ENCODE peak calls at places on chromosomes 1 and 21, in ten cellular contexts. C is colonic mucosa; O is effector memory CD4-positive, alpha-beta T cell; V is suprapubic skin; W is fibroblast of lung; J is uterus; T is astrocyte; B is CD8-positive, alpha-beta T cell; U is GM23248; N is Peyer's patch. X is an unnamed sample.

GRCh38 chr1:62269439-62269838 is 49.8 kb downstream of the KANK4 start:
- DNase-seq in C (no peak), O (no peak), V (no peak), W (no peak), J (no peak), T (no peak), B (no peak), U (no peak), N (no peak), X (no peak)

GRCh38 chr1:150609726-150610125 is 19.7 kb downstream of the ENSA start:
- DNase-seq in C (no peak), O (no peak), V (no peak), W (peak; percentile 29), J (no peak), T (peak; percentile 20), B (no peak), U (peak; percentile 23), N (no peak), X (no peak)

GRCh38 chr1:233672732-233673131 is 58.8 kb downstream of the KCNK1 start:
- DNase-seq in C (no peak), O (no peak), V (no peak), W (no peak), J (no peak), T (no peak), B (no peak), U (no peak), N (no peak), X (no peak)

GRCh38 chr1:21743476-21743875 is 39.5 kb downstream of the USP48 start:
- DNase-seq in C (no peak), O (no peak), V (no peak), W (no peak), J (no peak), T (no peak), B (no peak), U (no peak), N (no peak), X (no peak)

GRCh38 chr1:43708006-43708412 is 673 bp downstream of the ST3GAL3 start:
- DNase-seq in C (no peak), O (no peak), V (no peak), W (no peak), J (no peak), T (peak; percentile 42), B (no peak), U (peak; percentile 83), N (no peak), X (no peak)

GRCh38 chr1:211352985-211353515 is 26.4 kb downstream of the TRAF5 start:
- DNase-seq in C (peak; percentile 78), O (peak; percentile 48), V (no peak), W (no peak), J (peak; percentile 26), T (no peak), B (peak; percentile 67), U (peak; percentile 29), N (peak; percentile 83), X (peak; percentile 80)

GRCh38 chr1:207822602-207823451 is 71.0 kb downstream of the CD46 start:
- DNase-seq in C (peak; percentile 93), O (peak; percentile 54), V (peak; percentile 93), W (no peak), J (peak; percentile 94), T (no peak), B (peak; percentile 83), U (peak; percentile 53), N (peak; percentile 90), X (peak; percentile 95)

GRCh38 chr1:108011295-108011694 is 46.3 kb upstream of the VAV3 start:
- DNase-seq in C (no peak), O (no peak), V (no peak), W (no peak), J (no peak), T (no peak), B (no peak), U (no peak), N (no peak), X (no peak)

GRCh38 chr1:227540170-227541098 is 22.9 kb upstream of the ZNF678 start:
- DNase-seq in C (no peak), O (no peak), V (no peak), W (no peak), J (no peak), T (no peak), B (peak; percentile 21), U (no peak), N (no peak), X (no peak)

GRCh38 chr21:43931454-43931853 is 66.4 kb downstream of the AGPAT3 start:
- DNase-seq in C (no peak), O (no peak), V (no peak), W (no peak), J (no peak), T (no peak), B (no peak), U (no peak), N (no peak), X (no peak)

GRCh38 chr1:191508239-191508638 is 650.0 kb upstream of the RGS18 start:
- DNase-seq in C (no peak), O (no peak), V (no peak), W (no peak), J (no peak), T (no peak), B (no peak), U (no peak), N (no peak), X (no peak)

GRCh38 chr1:226360106-226360746 is 47.7 kb downstream of the PARP1 start:
- DNase-seq in C (no peak), O (no peak), V (no peak), W (no peak), J (no peak), T (no peak), B (no peak), U (no peak), N (no peak), X (no peak)

DNA sequence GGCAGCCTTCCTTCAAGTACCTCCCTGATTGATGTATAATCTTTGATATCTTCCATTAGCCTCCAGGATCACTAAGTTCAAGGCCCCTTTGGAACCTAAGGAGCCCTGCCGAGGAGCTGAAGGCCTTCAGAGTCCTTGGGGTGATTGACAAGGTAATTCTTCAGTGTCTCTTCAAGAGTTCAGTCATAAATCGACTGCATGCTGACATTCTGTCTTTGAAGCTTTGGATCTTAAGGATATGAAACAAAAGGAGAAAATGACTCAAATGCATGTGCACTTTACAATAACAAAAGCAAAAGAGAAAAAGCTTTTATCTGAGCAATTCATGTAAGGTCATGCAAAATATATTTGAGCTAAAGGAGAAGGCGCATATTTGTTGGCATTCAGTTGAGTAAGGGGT is 125.3 kb downstream of the RPS6KC1 start:
- DNase-seq in C (no peak), O (no peak), V (no peak), W (no peak), J (no peak), T (no peak), B (no peak), U (no peak), N (no peak), X (no peak)
- H3K4me3 ChIP-seq in C (no peak overlapping the region), O (no peak overlapping the region), V (no peak overlapping the region), W (no peak overlapping the region), J (no peak overlapping the region), T (no peak overlapping the region), B (no peak overlapping the region), U (no peak overlapping the region), N (no peak overlapping the region), X (no peak overlapping the region)

GRCh38 chr1:235675152-235675890 is 25.7 kb upstream of the GNG4 start:
- DNase-seq in C (no peak), O (no peak), V (no peak), W (no peak), J (no peak), T (no peak), B (no peak), U (no peak), N (no peak), X (no peak)

GRCh38 chr1:235673981-235674380 is 24.4 kb upstream of the GNG4 start:
- DNase-seq in C (no peak), O (no peak), V (no peak), W (no peak), J (no peak), T (no peak), B (no peak), U (no peak), N (no peak), X (no peak)

GRCh38 chr1:235670157-235670776 is 20.7 kb upstream of the GNG4 start:
- DNase-seq in C (no peak), O (no peak), V (no peak), W (peak; percentile 32), J (no peak), T (peak; percentile 28), B (no peak), U (no peak), N (no peak), X (no peak)

GRCh38 chr1:235669277-235669676 is 19.7 kb upstream of the GNG4 start:
- DNase-seq in C (no peak), O (no peak), V (no peak), W (no peak), J (no peak), T (no peak), B (no peak), U (no peak), N (no peak), X (no peak)

DNA sequence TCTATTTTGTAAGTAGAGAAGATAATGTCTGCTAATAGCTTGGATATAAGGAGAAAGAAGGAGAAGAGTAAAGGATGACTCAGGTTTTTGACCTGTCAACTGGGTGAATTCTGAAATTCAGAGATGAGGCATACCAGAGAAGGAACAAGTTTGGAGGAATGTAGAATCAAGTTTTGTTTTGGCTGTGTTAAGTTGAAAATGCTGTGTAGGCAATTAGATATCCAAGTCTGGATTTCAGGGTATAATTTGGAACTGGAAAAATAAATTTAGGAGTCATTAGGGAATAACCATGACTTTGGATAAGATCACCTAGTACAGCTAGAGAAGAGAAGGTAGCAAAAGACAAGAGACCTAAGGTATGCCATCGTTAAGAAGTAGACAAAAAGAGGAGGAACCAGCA is 22.4 kb upstream of the GNG4 start:
- DNase-seq in C (no peak), O (no peak), V (no peak), W (no peak), J (no peak), T (no peak), B (no peak), U (no peak), N (no peak), X (no peak)
- H3K9me3 ChIP-seq in C (no peaks in the 10 kb centered on the region), O (peaks cover 27% of the 10 kb centered on the region), V (peaks cover 13% of the 10 kb centered on the region), W (no peaks in the 10 kb centered on the region), J (no peaks in the 10 kb centered on the region), T (peaks cover 33% of the 10 kb centered on the region), B (peaks cover 21% of the 10 kb centered on the region), U (no peaks in the 10 kb centered on the region), N (peaks cover 22% of the 10 kb centered on the region), X (peaks cover 33% of the 10 kb centered on the region)

GRCh38 chr1:111422546-111423391 is 4.8 kb downstream of the OVGP1 start:
- DNase-seq in C (peak; percentile 87), O (no peak), V (no peak), W (no peak), J (no peak), T (no peak), B (no peak), U (peak; percentile 7), N (no peak), X (peak; percentile 87)
- H3K4me3 ChIP-seq in C (no peak overlapping the region), O (no peak overlapping the region), V (no peak overlapping the region), W (no peak overlapping the region), J (no peak overlapping the region), T (no peak overlapping the region), B (no peak overlapping the region), U (no peak overlapping the region), N (no peak overlapping the region), X (no peak overlapping the region)

DNA sequence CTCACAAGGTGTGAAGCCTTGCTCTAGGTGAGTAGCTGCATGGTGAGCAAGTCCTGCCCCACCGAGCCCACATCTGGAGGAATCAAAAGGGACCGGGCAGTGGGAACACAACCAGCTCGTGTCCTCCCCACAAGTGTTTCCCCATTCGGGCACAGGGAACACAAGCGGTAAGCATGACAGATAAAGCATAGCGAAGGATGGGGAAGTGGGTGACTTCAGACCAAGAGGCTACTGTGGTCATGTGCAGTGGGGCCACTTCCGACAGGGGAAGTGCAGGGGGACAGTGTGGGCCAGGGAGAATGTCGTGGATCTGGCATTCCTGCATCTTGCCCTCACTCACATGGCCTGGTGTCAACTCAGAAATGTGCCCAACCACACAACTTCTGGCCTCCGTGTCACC is 306.2 kb downstream of the FAM72C start:
- DNase-seq in C (no peak), O (no peak), V (no peak), W (no peak), J (no peak), T (no peak), B (no peak), U (no peak), N (no peak), X (no peak)
- H3K9me3 ChIP-seq in C (no peaks in the 10 kb centered on the region), O (no peaks in the 10 kb centered on the region), V (no peaks in the 10 kb centered on the region), W (no peaks in the 10 kb centered on the region), J (no peaks in the 10 kb centered on the region), T (peaks cover 5% of the 10 kb centered on the region), B (no peaks in the 10 kb centered on the region), U (no peaks in the 10 kb centered on the region), N (no peaks in the 10 kb centered on the region), X (no peaks in the 10 kb centered on the region)

X was measured in mucosa of descending colon.